ENCODE peak calls at places on chromosome 15, in ten cellular contexts. A is upper lobe of left lung, S is A549, T is adrenal gland, D is tibial nerve, J is spleen, F is ovary, C is suprapubic skin, Y is heart left ventricle, L is uterus. V is an unnamed sample.

GRCh38 chr15:63482874-63483323 is 21.5 kb upstream of the USP3 start:
- DNase-seq in A (no peak), S (no peak), T (no peak), D (no peak), J (no peak), F (no peak), C (no peak), Y (no peak), L (no peak), V (no peak)

GRCh38 chr15:64893481-64894394 is 18.0 kb upstream of the ANKDD1A start:
- DNase-seq in A (peak; percentile 93), S (no peak), T (peak; percentile 93), D (peak; percentile 81), J (peak; percentile 98), F (peak; percentile 89), C (peak; percentile 94), Y (peak; percentile 97), L (peak; percentile 92), V (peak; percentile 80)

GRCh38 chr15:63332367-63333078 is 49.1 kb downstream of the CA12 start:
- DNase-seq in A (no peak), S (peak; percentile 77), T (peak; percentile 35), D (no peak), J (no peak), F (no peak), C (no peak), Y (no peak), L (no peak), V (no peak)

GRCh38 chr15:100968043-100968966 is 49.1 kb downstream of the LRRK1 start:
- DNase-seq in A (no peak), S (no peak), T (no peak), D (no peak), J (no peak), F (no peak), C (no peak), Y (no peak), L (no peak), V (no peak)

GRCh38 chr15:37995461-37996347 is 61.3 kb downstream of the TMCO5A start:
- DNase-seq in A (no peak), S (no peak), T (peak; percentile 57), D (no peak), J (no peak), F (no peak), C (no peak), Y (no peak), L (peak; percentile 51), V (no peak)

GRCh38 chr15:60551147-60551780 is 72.3 kb upstream of the ICE2 start:
- DNase-seq in A (no peak), S (no peak), T (no peak), D (no peak), J (no peak), F (no peak), C (no peak), Y (no peak), L (no peak), V (no peak)

GRCh38 chr15:62845239-62846126 is 197.1 kb upstream of the TPM1 start:
- DNase-seq in A (no peak), S (peak; percentile 51), T (no peak), D (no peak), J (no peak), F (no peak), C (no peak), Y (no peak), L (no peak), V (no peak)

GRCh38 chr15:91752081-91752810 is 101.3 kb upstream of the SLCO3A1 start:
- DNase-seq in A (no peak), S (no peak), T (no peak), D (no peak), J (no peak), F (no peak), C (no peak), Y (no peak), L (no peak), V (no peak)

GRCh38 chr15:100869151-100869999 is 10.3 kb upstream of the ALDH1A3 start:
- DNase-seq in A (no peak), S (no peak), T (no peak), D (no peak), J (peak; percentile 21), F (no peak), C (no peak), Y (no peak), L (no peak), V (no peak)

GRCh38 chr15:33135355-33135781 is 59.1 kb downstream of the FMN1 start:
- DNase-seq in A (no peak), S (no peak), T (no peak), D (no peak), J (no peak), F (no peak), C (peak; percentile 80), Y (no peak), L (no peak), V (no peak)

GRCh38 chr15:89627256-89627970 is 27.9 kb downstream of the KIF7 start:
- DNase-seq in A (peak; percentile 44), S (no peak), T (no peak), D (no peak), J (no peak), F (no peak), C (no peak), Y (no peak), L (no peak), V (no peak)

GRCh38 chr15:62957130-62957529 is 85.4 kb upstream of the TPM1 start:
- DNase-seq in A (no peak), S (no peak), T (no peak), D (no peak), J (no peak), F (no peak), C (no peak), Y (no peak), L (no peak), V (no peak)

GRCh38 chr15:68565701-68566100 is 13.1 kb upstream of the CORO2B start:
- DNase-seq in A (no peak), S (no peak), T (no peak), D (no peak), J (peak; percentile 40), F (no peak), C (no peak), Y (no peak), L (no peak), V (no peak)

GRCh38 chr15:68578960-68579935 is at the start of gene CORO2B:
- DNase-seq in A (peak; percentile 87), S (peak; percentile 50), T (no peak), D (no peak), J (no peak), F (peak; percentile 63), C (no peak), Y (peak; percentile 67), L (peak; percentile 59), V (peak; percentile 6)

GRCh38 chr15:76056931-76057330 is 2.9 kb upstream of the TMEM266 start:
- DNase-seq in A (no peak), S (no peak), T (no peak), D (no peak), J (no peak), F (no peak), C (no peak), Y (no peak), L (no peak), V (no peak)

GRCh38 chr15:46848704-46849103 is 868.6 kb upstream of the SEMA6D start:
- DNase-seq in A (no peak), S (no peak), T (no peak), D (no peak), J (no peak), F (no peak), C (no peak), Y (no peak), L (no peak), V (no peak)

GRCh38 chr15:23069496-23070166 is 30.3 kb upstream of the TUBGCP5 start:
- DNase-seq in A (peak; percentile 54), S (peak; percentile 48), T (no peak), D (no peak), J (no peak), F (no peak), C (no peak), Y (no peak), L (no peak), V (no peak)
- TF ChIP-seq CTCF in A (no peak), S (no peak), T (no peak), D (no peak), J (no peak), F (no peak), C (no peak), Y (no peak), L (no peak), V (no peak)

GRCh38 chr15:88391006-88391405 is 76.2 kb downstream of the MRPL46 start:
- DNase-seq in A (no peak), S (no peak), T (no peak), D (no peak), J (no peak), F (no peak), C (no peak), Y (no peak), L (no peak), V (no peak)
- TF ChIP-seq POLR2A in A (no peak), S (no peak), T (no peak), D (no peak), J (no peak), F (no peak), C (no peak), Y (no peak), L (no peak), V (no peak)

GRCh38 chr15:57307527-57308193 is 68.6 kb upstream of the CGNL1 start:
- DNase-seq in A (no peak), S (no peak), T (no peak), D (no peak), J (no peak), F (no peak), C (no peak), Y (no peak), L (no peak), V (no peak)

GRCh38 chr15:57305009-57305408 is 71.3 kb upstream of the CGNL1 start:
- DNase-seq in A (no peak), S (no peak), T (no peak), D (no peak), J (no peak), F (no peak), C (no peak), Y (no peak), L (no peak), V (no peak)

GRCh38 chr15:57306944-57307411 is 69.3 kb upstream of the CGNL1 start:
- DNase-seq in A (peak; percentile 78), S (no peak), T (no peak), D (no peak), J (no peak), F (no peak), C (no peak), Y (no peak), L (no peak), V (no peak)

GRCh38 chr15:57302640-57303257 is 73.6 kb upstream of the CGNL1 start:
- DNase-seq in A (no peak), S (no peak), T (no peak), D (no peak), J (no peak), F (no peak), C (no peak), Y (no peak), L (no peak), V (no peak)

GRCh38 chr15:57306305-57306943 is 69.9 kb upstream of the CGNL1 start:
- DNase-seq in A (peak; percentile 99), S (peak; percentile 96), T (peak; percentile 90), D (peak; percentile 91), J (peak; percentile 96), F (peak; percentile 73), C (peak; percentile 95), Y (peak; percentile 92), L (peak; percentile 83), V (peak; percentile 78)
- TF ChIP-seq CTCF in A (peak; percentile 85), S (peak; percentile 96), T (peak; percentile 81), D (peak; percentile 88), J (peak; percentile 50), F (peak; percentile 76), C (peak; percentile 64), Y (peak; percentile 88), L (peak; percentile 90), V (peak; percentile 66)

GRCh38 chr15:71800835-71801745 is 9.3 kb upstream of the NR2E3 start:
- DNase-seq in A (no peak), S (peak; percentile 91), T (peak; percentile 63), D (no peak), J (no peak), F (no peak), C (peak; percentile 52), Y (no peak), L (no peak), V (peak; percentile 55)
- TF ChIP-seq POLR2A in A (no peak), S (no peak), T (no peak), D (no peak), J (no peak), F (no peak), C (no peak), Y (no peak), L (no peak), V (no peak)

V was measured in prostate gland.